ENCODE peak calls at places on chromosomes 5 and 9, in six cellular contexts. B is fibroblast of lung, R is HCT116, G is fibroblast of mammary gland, K is fibroblast of the aortic adventitia, L is AG09309. J is an unnamed sample.

GRCh38 chr9:133238272-133238850 is 29.3 kb upstream of the OBP2B start:
- DNase-seq in B (peak; percentile 6), R (peak; percentile 67), G (peak; percentile 32), K (no peak), L (no peak), J (peak; percentile 2)

GRCh38 chr5:135626636-135627035 is 47.8 kb upstream of the CXCL14 start:
- DNase-seq in B (no peak), R (no peak), G (no peak), K (no peak), L (no peak), J (no peak)

GRCh38 chr9:127351182-127352166 is 45.5 kb upstream of the SLC2A8 start:
- DNase-seq in B (no peak), R (no peak), G (no peak), K (no peak), L (no peak), J (no peak)

GRCh38 chr9:115595951-115596742 is 478.2 kb upstream of the TNC start:
- DNase-seq in B (peak; percentile 94), R (no peak), G (peak; percentile 97), K (peak; percentile 95), L (peak; percentile 97), J (peak; percentile 98)

GRCh38 chr9:133786371-133786753 is 48.2 kb upstream of the SARDH start:
- DNase-seq in B (no peak), R (no peak), G (no peak), K (no peak), L (no peak), J (no peak)

GRCh38 chr5:71922584-71923106 is 184.6 kb upstream of the MAP1B start:
- DNase-seq in B (peak; percentile 95), R (peak; percentile 85), G (peak; percentile 45), K (peak; percentile 96), L (no peak), J (peak; percentile 86)

GRCh38 chr5:72572236-72572765 is 65.1 kb upstream of the ZNF366 start:
- DNase-seq in B (no peak), R (no peak), G (no peak), K (no peak), L (no peak), J (no peak)

GRCh38 chr5:7638456-7638855 is 212.5 kb downstream of the CFAP90 start:
- DNase-seq in B (peak; percentile 54), R (no peak), G (no peak), K (no peak), L (no peak), J (peak; percentile 79)

GRCh38 chr9:135690836-135691570 is 8.3 kb downstream of the SOHLH1 start:
- DNase-seq in B (no peak), R (no peak), G (no peak), K (no peak), L (no peak), J (no peak)

GRCh38 chr9:16062542-16063240 is 509.8 kb downstream of the CCDC171 start:
- DNase-seq in B (peak; percentile 99), R (peak; percentile 6), G (peak; percentile 98), K (peak; percentile 81), L (peak; percentile 42), J (peak; percentile 95)

GRCh38 chr9:91777437-91777836 is 172.6 kb downstream of the ROR2 start:
- DNase-seq in B (peak; percentile 78), R (no peak), G (peak; percentile 88), K (peak; percentile 87), L (peak; percentile 61), J (peak; percentile 51)

GRCh38 chr5:173201636-173202265 is 33.3 kb downstream of the NKX2-5 start:
- DNase-seq in B (peak; percentile 80), R (peak; percentile 49), G (peak; percentile 83), K (peak; percentile 81), L (peak; percentile 40), J (peak; percentile 78)

GRCh38 chr9:81848472-81848871 is 79.8 kb upstream of the SPATA31D4 start:
- DNase-seq in B (peak; percentile 46), R (no peak), G (peak; percentile 47), K (peak; percentile 74), L (no peak), J (peak; percentile 56)

GRCh38 chr5:17039170-17039569 is 103.1 kb upstream of the MYO10 start:
- DNase-seq in B (no peak), R (no peak), G (no peak), K (no peak), L (no peak), J (no peak)

GRCh38 chr5:132901036-132901435 is 27.6 kb downstream of the LEAP2 start:
- DNase-seq in B (no peak), R (no peak), G (no peak), K (no peak), L (no peak), J (no peak)

GRCh38 chr5:143882520-143882919 is 70.6 kb downstream of the HMHB1 start:
- DNase-seq in B (no peak), R (no peak), G (no peak), K (peak; percentile 72), L (peak; percentile 31), J (peak; percentile 14)

GRCh38 chr9:20043035-20043434 is 254.2 kb upstream of the SLC24A2 start:
- DNase-seq in B (no peak), R (no peak), G (no peak), K (no peak), L (no peak), J (no peak)

GRCh38 chr5:39169081-39169480 is 50.3 kb downstream of the FYB1 start:
- DNase-seq in B (peak; percentile 70), R (no peak), G (peak; percentile 88), K (peak; percentile 78), L (peak; percentile 71), J (peak; percentile 25)

GRCh38 chr5:39172593-39172992 is 46.8 kb downstream of the FYB1 start:
- DNase-seq in B (no peak), R (no peak), G (no peak), K (no peak), L (no peak), J (no peak)

GRCh38 chr5:39167973-39168345 is 51.4 kb downstream of the FYB1 start:
- DNase-seq in B (no peak), R (no peak), G (no peak), K (no peak), L (no peak), J (no peak)

GRCh38 chr5:39173069-39173468 is 46.3 kb downstream of the FYB1 start:
- DNase-seq in B (no peak), R (no peak), G (no peak), K (no peak), L (no peak), J (no peak)

DNA sequence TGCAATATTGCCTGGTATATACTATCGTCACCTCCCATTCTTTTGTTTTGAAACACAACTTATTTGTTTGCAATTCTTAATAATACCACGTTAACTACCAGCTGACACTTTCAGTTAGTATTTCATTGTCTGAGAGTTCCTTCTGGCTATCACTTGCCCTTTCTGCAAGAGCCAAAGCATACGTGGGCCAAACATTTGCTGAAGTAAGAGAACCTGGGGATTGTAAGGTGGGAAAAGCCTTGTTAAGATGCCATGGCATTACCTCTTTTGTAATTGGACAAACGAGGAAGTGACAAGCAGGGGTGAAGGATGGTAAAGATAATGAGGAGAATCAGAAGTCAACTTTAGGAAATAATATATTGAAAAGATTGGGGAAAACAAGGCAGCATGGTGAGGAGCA is 47.7 kb downstream of the FYB1 start:
- DNase-seq in B (no peak), R (no peak), G (no peak), K (no peak), L (no peak), J (no peak)
- H3K4me3 ChIP-seq in B (no peak overlapping the region), R (no peak overlapping the region), G (no peak overlapping the region), K (no peak overlapping the region), L (no peak overlapping the region), J (no peak overlapping the region)

GRCh38 chr5:93267736-93268135 is 313.3 kb downstream of the NR2F1-AS1 start:
- DNase-seq in B (no peak), R (no peak), G (no peak), K (no peak), L (no peak), J (no peak)

GRCh38 chr5:93273176-93273575 is 307.8 kb downstream of the NR2F1-AS1 start:
- DNase-seq in B (peak; percentile 88), R (no peak), G (peak; percentile 72), K (peak; percentile 47), L (peak; percentile 29), J (peak; percentile 75)

DNA sequence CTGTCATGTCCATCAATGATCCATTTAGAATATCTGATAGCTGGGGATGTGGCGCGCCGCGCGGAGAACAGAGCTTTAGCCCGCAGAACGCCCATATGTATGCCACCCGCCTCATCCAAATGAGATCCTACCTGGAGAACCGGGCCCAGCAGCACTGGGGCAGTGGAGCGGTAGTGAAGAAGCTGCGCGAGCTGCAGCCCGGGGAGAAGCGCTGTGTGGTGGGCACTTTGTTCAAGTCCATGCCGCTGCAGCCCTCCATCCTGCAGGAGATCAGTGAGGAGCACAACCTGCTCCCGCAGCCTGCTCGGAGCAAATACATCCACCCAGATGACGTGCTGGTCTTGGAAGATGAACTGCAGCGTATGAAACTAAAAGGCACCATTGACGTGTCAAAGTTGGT is 313.7 kb downstream of the NR2F1-AS1 start:
- DNase-seq in B (no peak), R (no peak), G (no peak), K (no peak), L (no peak), J (no peak)
- TF ChIP-seq CTCF in B (no peak), R (no peak), G (no peak), K (no peak), L (no peak), J (no peak)

DNA sequence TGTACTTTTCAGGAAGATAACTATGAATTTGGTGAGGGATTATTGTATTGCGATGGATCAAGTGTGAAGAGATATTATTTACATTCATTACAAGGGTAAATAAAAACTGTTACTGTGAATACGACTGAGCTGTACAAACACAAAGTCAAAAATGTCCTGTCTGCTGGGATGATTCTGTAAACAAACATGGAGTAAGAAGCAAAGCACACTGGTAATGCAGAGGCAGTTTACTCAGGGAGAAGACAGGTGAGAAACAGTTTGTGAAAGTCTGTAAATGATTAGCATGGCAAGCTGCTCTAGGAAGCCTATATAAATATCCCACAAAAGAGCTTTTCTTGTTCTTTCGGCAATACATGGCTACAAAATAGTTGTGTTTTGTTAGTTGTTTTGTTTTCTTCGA is 115.4 kb upstream of the GNA14 start:
- DNase-seq in B (no peak), R (no peak), G (no peak), K (no peak), L (no peak), J (no peak)
- H3K4me3 ChIP-seq in B (no peak overlapping the region), R (no peak overlapping the region), G (no peak overlapping the region), K (no peak overlapping the region), L (no peak overlapping the region), J (no peak overlapping the region)

GRCh38 chr5:154993461-154993860 is 20.1 kb upstream of the KIF4B start:
- DNase-seq in B (no peak), R (no peak), G (no peak), K (no peak), L (no peak), J (no peak)

GRCh38 chr5:155001523-155001922 is 12.0 kb upstream of the KIF4B start:
- DNase-seq in B (no peak), R (no peak), G (no peak), K (no peak), L (no peak), J (no peak)

GRCh38 chr5:154997746-154998145 is 15.8 kb upstream of the KIF4B start:
- DNase-seq in B (peak; percentile 33), R (no peak), G (no peak), K (no peak), L (no peak), J (no peak)

GRCh38 chr5:154999865-155000264 is 13.7 kb upstream of the KIF4B start:
- DNase-seq in B (no peak), R (no peak), G (no peak), K (no peak), L (no peak), J (no peak)

DNA sequence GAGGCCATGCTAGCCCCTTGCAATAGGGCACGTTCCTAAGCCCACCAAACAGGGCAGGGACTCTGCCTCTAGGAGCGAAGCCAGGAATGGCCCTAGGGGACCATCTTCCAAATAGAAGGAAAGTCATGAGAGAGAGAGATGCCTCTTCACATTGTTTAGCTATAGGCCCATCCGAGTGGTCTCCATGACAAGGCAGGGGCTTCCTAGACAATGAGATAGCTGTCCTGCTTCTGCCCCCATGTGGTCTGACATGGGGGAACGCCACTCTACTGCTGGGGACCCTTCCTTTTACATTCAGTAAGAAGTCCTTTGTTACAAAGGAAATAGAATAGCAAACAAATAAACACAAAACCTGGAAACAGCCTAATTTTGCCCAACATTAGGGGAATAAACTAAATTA is 17.9 kb upstream of the KIF4B start:
- DNase-seq in B (no peak), R (no peak), G (no peak), K (no peak), L (no peak), J (no peak)
- TF ChIP-seq CTCF in B (no peak), R (peak; percentile 26), G (no peak), K (no peak), L (no peak), J (no peak)

J was measured in astrocyte of the spinal cord.